ENCODE peak calls at places on chromosomes 4 and X, in nine cellular contexts. One of them, this sample, is unnamed.

GRCh38 chr4:108165601-108166000 is 3.1 kb downstream of the LEF1 start:
- DNase-seq in RPMI7951: no peak
- DNase-seq in HS-27A: no peak
- DNase-seq in Daoy: no peak
- DNase-seq in naive B cell: peak
- DNase-seq in activated CD8-positive, alpha-beta memory T cell treated with anti-CD3 and anti-CD28 coated beads for 48 hours: no peak
- DNase-seq in activated T-cell treated with anti-CD3 and anti-CD28 coated beads, Interleukin-2, amount 50 U/mL, for 4 hours: no peak
- DNase-seq in activated CD4-positive, alpha-beta T cell treated with anti-CD3 and anti-CD28 coated beads for 24 hours: no peak
- DNase-seq in SHP77 treated with DMSO at 0.1 percent for 48 hours: no peak
- DNase-seq in this sample: no peak

GRCh38 chrX:73817381-73818199 is 254.6 kb downstream of the CHIC1 start:
- DNase-seq in HS-27A: no peak
- DNase-seq in activated CD4-positive, alpha-beta T cell treated with anti-CD3 and anti-CD28 coated beads for 24 hours: no peak
- DNase-seq in activated T-cell treated with anti-CD3 and anti-CD28 coated beads, Interleukin-2, amount 50 U/mL, for 4 hours: no peak
- DNase-seq in Daoy: no peak
- DNase-seq in naive B cell: no peak
- DNase-seq in SHP77 treated with DMSO at 0.1 percent for 48 hours: no peak
- DNase-seq in RPMI7951: no peak
- DNase-seq in activated CD8-positive, alpha-beta memory T cell treated with anti-CD3 and anti-CD28 coated beads for 48 hours: no peak
- DNase-seq in this sample: peak

GRCh38 chr4:48153791-48154550 is 19.9 kb upstream of the TXK start:
- DNase-seq in activated CD8-positive, alpha-beta memory T cell treated with anti-CD3 and anti-CD28 coated beads for 48 hours: no peak
- DNase-seq in naive B cell: no peak
- DNase-seq in Daoy: no peak
- DNase-seq in SHP77 treated with DMSO at 0.1 percent for 48 hours: no peak
- DNase-seq in RPMI7951: no peak
- DNase-seq in activated CD4-positive, alpha-beta T cell treated with anti-CD3 and anti-CD28 coated beads for 24 hours: no peak
- DNase-seq in activated T-cell treated with anti-CD3 and anti-CD28 coated beads, Interleukin-2, amount 50 U/mL, for 4 hours: no peak
- DNase-seq in HS-27A: no peak
- DNase-seq in this sample: no peak

GRCh38 chr4:143287571-143287923 is 49.1 kb upstream of the GAB1 start:
- DNase-seq in SHP77 treated with DMSO at 0.1 percent for 48 hours: no peak
- DNase-seq in activated CD8-positive, alpha-beta memory T cell treated with anti-CD3 and anti-CD28 coated beads for 48 hours: no peak
- DNase-seq in HS-27A: no peak
- DNase-seq in activated CD4-positive, alpha-beta T cell treated with anti-CD3 and anti-CD28 coated beads for 24 hours: no peak
- DNase-seq in Daoy: no peak
- DNase-seq in activated T-cell treated with anti-CD3 and anti-CD28 coated beads, Interleukin-2, amount 50 U/mL, for 4 hours: no peak
- DNase-seq in naive B cell: no peak
- DNase-seq in RPMI7951: no peak
- DNase-seq in this sample: no peak

GRCh38 chrX:85980286-85980685 is 67.1 kb downstream of the CHM start:
- DNase-seq in activated CD8-positive, alpha-beta memory T cell treated with anti-CD3 and anti-CD28 coated beads for 48 hours: no peak
- DNase-seq in SHP77 treated with DMSO at 0.1 percent for 48 hours: no peak
- DNase-seq in activated CD4-positive, alpha-beta T cell treated with anti-CD3 and anti-CD28 coated beads for 24 hours: no peak
- DNase-seq in HS-27A: no peak
- DNase-seq in RPMI7951: no peak
- DNase-seq in Daoy: no peak
- DNase-seq in naive B cell: no peak
- DNase-seq in activated T-cell treated with anti-CD3 and anti-CD28 coated beads, Interleukin-2, amount 50 U/mL, for 4 hours: no peak
- DNase-seq in this sample: no peak

GRCh38 chr4:10587296-10587695 is 97.3 kb downstream of the CLNK start:
- DNase-seq in HS-27A: no peak
- DNase-seq in naive B cell: no peak
- DNase-seq in activated CD4-positive, alpha-beta T cell treated with anti-CD3 and anti-CD28 coated beads for 24 hours: no peak
- DNase-seq in SHP77 treated with DMSO at 0.1 percent for 48 hours: no peak
- DNase-seq in RPMI7951: no peak
- DNase-seq in Daoy: no peak
- DNase-seq in activated CD8-positive, alpha-beta memory T cell treated with anti-CD3 and anti-CD28 coated beads for 48 hours: no peak
- DNase-seq in activated T-cell treated with anti-CD3 and anti-CD28 coated beads, Interleukin-2, amount 50 U/mL, for 4 hours: no peak
- DNase-seq in this sample: no peak

GRCh38 chr4:153204247-153205027 is at the start of gene TRIM2:
- DNase-seq in RPMI7951: peak
- DNase-seq in activated CD4-positive, alpha-beta T cell treated with anti-CD3 and anti-CD28 coated beads for 24 hours: no peak
- DNase-seq in SHP77 treated with DMSO at 0.1 percent for 48 hours: no peak
- DNase-seq in activated CD8-positive, alpha-beta memory T cell treated with anti-CD3 and anti-CD28 coated beads for 48 hours: no peak
- DNase-seq in naive B cell: no peak
- DNase-seq in activated T-cell treated with anti-CD3 and anti-CD28 coated beads, Interleukin-2, amount 50 U/mL, for 4 hours: no peak
- DNase-seq in Daoy: peak
- DNase-seq in HS-27A: no peak
- DNase-seq in this sample: peak

GRCh38 chr4:15006416-15007024 is 4.2 kb downstream of the CPEB2 start:
- DNase-seq in activated T-cell treated with anti-CD3 and anti-CD28 coated beads, Interleukin-2, amount 50 U/mL, for 4 hours: no peak
- DNase-seq in HS-27A: no peak
- DNase-seq in RPMI7951: peak
- DNase-seq in activated CD8-positive, alpha-beta memory T cell treated with anti-CD3 and anti-CD28 coated beads for 48 hours: no peak
- DNase-seq in SHP77 treated with DMSO at 0.1 percent for 48 hours: no peak
- DNase-seq in Daoy: no peak
- DNase-seq in activated CD4-positive, alpha-beta T cell treated with anti-CD3 and anti-CD28 coated beads for 24 hours: no peak
- DNase-seq in naive B cell: peak
- DNase-seq in this sample: peak

GRCh38 chr4:107247738-107248137 is 211.6 kb upstream of the DKK2 start:
- DNase-seq in activated CD4-positive, alpha-beta T cell treated with anti-CD3 and anti-CD28 coated beads for 24 hours: no peak
- DNase-seq in HS-27A: no peak
- DNase-seq in RPMI7951: peak
- DNase-seq in naive B cell: no peak
- DNase-seq in Daoy: no peak
- DNase-seq in SHP77 treated with DMSO at 0.1 percent for 48 hours: no peak
- DNase-seq in activated T-cell treated with anti-CD3 and anti-CD28 coated beads, Interleukin-2, amount 50 U/mL, for 4 hours: no peak
- DNase-seq in activated CD8-positive, alpha-beta memory T cell treated with anti-CD3 and anti-CD28 coated beads for 48 hours: no peak
- DNase-seq in this sample: peak

This sample was measured in myocyte.